ENCODE peak calls at places on chromosomes 2 and 18, in six cellular contexts. H, F, V, G, T and D are unnamed samples.

GRCh38 chr2:37600735-37601134 is 70.7 kb downstream of the CDC42EP3 start:
- DNase-seq in H (no peak), F (no peak), V (no peak), G (no peak), T (no peak), D (no peak)

GRCh38 chr2:173468394-173468793 is 113.7 kb downstream of the CDCA7 start:
- DNase-seq in H (no peak), F (no peak), V (no peak), G (no peak), T (no peak), D (no peak)

GRCh38 chr18:46283895-46284295 is 179.7 kb downstream of the HAUS1 start:
- DNase-seq in H (peak), F (no peak), V (peak), G (no peak), T (no peak), D (no peak)

GRCh38 chr2:216133392-216133791 is 24.2 kb downstream of the XRCC5 start:
- DNase-seq in H (no peak), F (no peak), V (no peak), G (no peak), T (no peak), D (no peak)

GRCh38 chr2:161436411-161436810 is 20.3 kb downstream of the TBR1 start:
- DNase-seq in H (no peak), F (no peak), V (no peak), G (no peak), T (peak), D (peak)

GRCh38 chr2:45891719-45892118 is 240.2 kb downstream of the PRKCE start:
- DNase-seq in H (no peak), F (no peak), V (no peak), G (no peak), T (no peak), D (no peak)

GRCh38 chr2:237280937-237281336 is 133.0 kb downstream of the COL6A3 start:
- DNase-seq in H (no peak), F (no peak), V (no peak), G (no peak), T (no peak), D (no peak)

GRCh38 chr18:7221424-7222155 is 9.3 kb upstream of the LRRC30 start:
- DNase-seq in H (peak), F (no peak), V (peak), G (peak), T (peak), D (peak)

GRCh38 chr2:203894262-203894661 is 26.7 kb downstream of the CTLA4 start:
- DNase-seq in H (no peak), F (no peak), V (no peak), G (no peak), T (no peak), D (no peak)

GRCh38 chr2:95346738-95347671 is 49.9 kb downstream of the KCNIP3 start:
- DNase-seq in H (peak), F (no peak), V (peak), G (no peak), T (peak), D (no peak)

GRCh38 chr18:3340015-3340681 is 78.2 kb downstream of the MYL12B start:
- DNase-seq in H (no peak), F (no peak), V (no peak), G (no peak), T (no peak), D (no peak)

GRCh38 chr2:158321264-158321663 is 135.3 kb downstream of the CCDC148 start:
- DNase-seq in H (peak), F (no peak), V (no peak), G (no peak), T (peak), D (peak)

GRCh38 chr2:128594953-128595677 is 276.4 kb upstream of the HS6ST1 start:
- DNase-seq in H (no peak), F (no peak), V (no peak), G (no peak), T (no peak), D (no peak)

GRCh38 chr2:45823723-45824206 is 172.3 kb downstream of the PRKCE start:
- DNase-seq in H (no peak), F (no peak), V (no peak), G (no peak), T (peak), D (no peak)

GRCh38 chr2:28437918-28438317 is 45.3 kb downstream of the FOSL2 start:
- DNase-seq in H (peak), F (no peak), V (no peak), G (no peak), T (no peak), D (no peak)

GRCh38 chr2:173101687-173102086 is 26.0 kb downstream of the MAP3K20 start:
- DNase-seq in H (no peak), F (no peak), V (no peak), G (no peak), T (peak), D (no peak)

GRCh38 chr2:7424481-7424880 is 507.3 kb downstream of the RNF144A start:
- DNase-seq in H (no peak), F (no peak), V (no peak), G (no peak), T (no peak), D (no peak)

GRCh38 chr2:189639003-189639609 is 22.2 kb upstream of the ASNSD1 start:
- DNase-seq in H (no peak), F (no peak), V (no peak), G (no peak), T (no peak), D (no peak)

GRCh38 chr18:59631583-59632181 is 65.5 kb downstream of the CCBE1 start:
- DNase-seq in H (peak), F (no peak), V (peak), G (peak), T (peak), D (peak)

GRCh38 chr2:201559067-201559710 is 84.1 kb downstream of the TMEM237 start:
- DNase-seq in H (peak), F (no peak), V (no peak), G (no peak), T (no peak), D (no peak)

GRCh38 chr2:133579295-133579694 is 11.0 kb upstream of the NCKAP5 start:
- DNase-seq in H (no peak), F (no peak), V (no peak), G (no peak), T (peak), D (peak)

GRCh38 chr2:213021971-213022899 is 129.2 kb downstream of the IKZF2 start:
- DNase-seq in H (no peak), F (no peak), V (no peak), G (no peak), T (no peak), D (peak)

GRCh38 chr2:5691659-5692529 is at the start of gene SOX11:
- DNase-seq in H (peak), F (peak), V (peak), G (peak), T (no peak), D (peak)

GRCh38 chr2:25373269-25373981 is 31.7 kb upstream of the DNMT3A start:
- DNase-seq in H (no peak), F (no peak), V (no peak), G (no peak), T (peak), D (no peak)

GRCh38 chr2:151337643-151338042 is 19.7 kb upstream of the TNFAIP6 start:
- DNase-seq in H (no peak), F (no peak), V (no peak), G (no peak), T (no peak), D (no peak)

GRCh38 chr2:137173514-137173913 is 408.2 kb downstream of the THSD7B start:
- DNase-seq in H (peak), F (no peak), V (no peak), G (no peak), T (peak), D (peak)

GRCh38 chr2:190221438-190221837 is 98.2 kb downstream of the HIBCH start:
- DNase-seq in H (no peak), F (no peak), V (no peak), G (no peak), T (no peak), D (no peak)

GRCh38 chr2:71464389-71464788 is 11.0 kb downstream of the DYSF start:
- DNase-seq in H (no peak), F (no peak), V (no peak), G (no peak), T (no peak), D (no peak)

GRCh38 chr2:190255668-190256067 is 64.0 kb downstream of the HIBCH start:
- DNase-seq in H (no peak), F (no peak), V (no peak), G (no peak), T (no peak), D (no peak)

GRCh38 chr18:40494603-40495002 is 1460.4 kb upstream of the PIK3C3 start:
- DNase-seq in H (no peak), F (no peak), V (no peak), G (no peak), T (no peak), D (no peak)

GRCh38 chr18:74898965-74899364 is 301.3 kb downstream of the ZNF407 start:
- DNase-seq in H (no peak), F (no peak), V (no peak), G (no peak), T (peak), D (peak)

GRCh38 chr2:171404258-171404657 is 29.5 kb downstream of the METTL8 start:
- DNase-seq in H (no peak), F (no peak), V (no peak), G (no peak), T (peak), D (no peak)

GRCh38 chr2:176291768-176292393 is 22.6 kb downstream of the MTX2 start:
- DNase-seq in H (peak), F (no peak), V (no peak), G (no peak), T (no peak), D (no peak)

GRCh38 chr2:176292608-176293007 is 23.4 kb downstream of the MTX2 start:
- DNase-seq in H (no peak), F (no peak), V (no peak), G (no peak), T (no peak), D (no peak)

GRCh38 chr2:176293334-176293733 is 24.1 kb downstream of the MTX2 start:
- DNase-seq in H (no peak), F (no peak), V (no peak), G (peak), T (no peak), D (no peak)

GRCh38 chr2:176297067-176297466 is 27.8 kb downstream of the MTX2 start:
- DNase-seq in H (no peak), F (no peak), V (peak), G (no peak), T (no peak), D (peak)

GRCh38 chr2:176297737-176298136 is 28.5 kb downstream of the MTX2 start:
- DNase-seq in H (no peak), F (no peak), V (no peak), G (no peak), T (no peak), D (no peak)
- TF ChIP-seq CTCF in H (no peak), F (no peak), V (no peak), G (peak), T (no peak), D (no peak)

GRCh38 chr18:13746636-13747035 is 20.2 kb downstream of the RNMT start:
- DNase-seq in H (no peak), F (no peak), V (no peak), G (no peak), T (no peak), D (no peak)
- TF ChIP-seq CTCF in H (no peak), F (no peak), V (no peak), G (no peak), T (no peak), D (no peak)

GRCh38 chr2:238875161-238875530 is 27.3 kb downstream of the TWIST2 start:
- DNase-seq in H (no peak), F (no peak), V (no peak), G (no peak), T (no peak), D (no peak)
- TF ChIP-seq CTCF in H (peak), F (peak), V (peak), G (no peak), T (no peak), D (peak)

GRCh38 chr18:63293930-63294329 is 25.6 kb downstream of the BCL2 start:
- DNase-seq in H (no peak), F (no peak), V (no peak), G (no peak), T (no peak), D (no peak)
- TF ChIP-seq CTCF in H (no peak), F (no peak), V (no peak), G (no peak), T (no peak), D (no peak)

GRCh38 chr2:240723851-240724250 is 32.2 kb downstream of the AQP12A start:
- DNase-seq in H (no peak), F (no peak), V (no peak), G (no peak), T (no peak), D (no peak)

GRCh38 chr2:240724431-240724830 is 32.8 kb downstream of the AQP12A start:
- DNase-seq in H (peak), F (no peak), V (no peak), G (no peak), T (no peak), D (no peak)

GRCh38 chr2:240721596-240722180 is 30.0 kb downstream of the AQP12A start:
- DNase-seq in H (no peak), F (no peak), V (no peak), G (no peak), T (no peak), D (no peak)

GRCh38 chr2:240722376-240722775 is 30.7 kb downstream of the AQP12A start:
- DNase-seq in H (no peak), F (no peak), V (no peak), G (no peak), T (no peak), D (no peak)

DNA sequence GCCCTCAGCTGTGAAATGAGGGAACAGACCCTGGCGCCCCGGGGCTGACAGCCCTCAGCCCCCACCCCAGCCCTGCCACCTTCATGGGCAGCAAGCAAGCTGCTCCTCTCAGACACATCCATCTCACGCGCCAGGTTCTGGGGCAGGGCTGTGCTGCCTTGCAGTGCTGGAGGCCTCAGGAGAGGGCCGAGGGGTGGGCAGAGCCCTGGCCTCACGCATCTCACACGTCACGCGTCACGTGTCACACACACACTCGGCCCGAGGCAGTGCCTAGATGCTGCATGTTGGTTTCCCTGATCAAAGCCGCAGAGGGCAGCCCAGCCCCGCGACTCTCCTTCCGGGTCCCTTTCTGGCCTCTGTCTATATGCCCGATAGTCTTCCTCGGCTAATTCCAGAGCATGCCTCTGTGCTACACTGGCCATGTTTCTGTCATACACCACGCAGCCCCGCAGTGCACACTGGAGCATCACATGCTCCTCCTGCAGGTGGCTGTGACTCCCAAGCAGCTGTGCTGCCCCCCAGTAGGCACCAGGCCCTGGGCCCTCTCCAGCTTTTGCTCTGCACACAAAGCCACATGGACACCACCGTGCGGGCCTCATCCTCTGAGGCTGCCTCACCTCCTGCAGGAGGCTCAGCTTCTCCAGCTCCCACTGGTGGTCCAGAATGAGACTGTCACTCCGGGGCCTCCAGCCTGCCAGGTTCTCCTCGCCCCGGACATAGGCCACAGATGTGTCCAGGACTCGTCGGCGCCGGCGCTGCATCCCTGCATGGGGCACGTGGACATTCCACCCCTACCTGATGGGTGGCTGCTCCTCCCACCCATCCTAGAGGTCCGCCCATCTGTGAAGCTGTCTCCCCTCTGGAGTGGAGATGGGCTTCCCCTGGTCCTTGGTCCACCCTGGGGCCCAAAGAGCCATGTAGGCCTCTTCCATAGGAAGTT is 31.4 kb downstream of the AQP12A start:
- DNase-seq in H (no peak), F (no peak), V (no peak), G (no peak), T (no peak), D (no peak)
- TF ChIP-seq CTCF in H (no peak), F (no peak), V (no peak), G (no peak), T (no peak), D (no peak)